ENCODE peak calls at places on chromosomes 11 and 22, in four cellular contexts. W is thoracic aorta, G is A172, S is hypothalamus. X is an unnamed sample.

GRCh38 chr11:57348636-57349323 is 10.6 kb downstream of the P2RX3 start:
- DNase-seq in W (no peak), G (no peak), S (no peak), X (no peak)

GRCh38 chr11:4127357-4127756 is 32.8 kb downstream of the RRM1 start:
- DNase-seq in W (no peak), G (no peak), S (no peak), X (no peak)

GRCh38 chr11:115501895-115502589 is 2.2 kb downstream of the CADM1 start:
- DNase-seq in W (no peak), G (no peak), S (no peak), X (no peak)

GRCh38 chr22:30234786-30235470 is 11.6 kb downstream of the LIF start:
- DNase-seq in W (no peak), G (peak; percentile 77), S (no peak), X (no peak)

GRCh38 chr11:115623021-115623451 is 118.8 kb upstream of the CADM1 start:
- DNase-seq in W (peak; percentile 59), G (peak; percentile 74), S (no peak), X (no peak)

GRCh38 chr11:19389787-19390303 is 149.1 kb upstream of the E2F8 start:
- DNase-seq in W (no peak), G (no peak), S (no peak), X (no peak)

GRCh38 chr11:82869657-82870056 is 30.6 kb downstream of the PRCP start:
- DNase-seq in W (no peak), G (no peak), S (no peak), X (no peak)

GRCh38 chr11:35791088-35791958 is 128.7 kb downstream of the TRIM44 start:
- DNase-seq in W (no peak), G (no peak), S (no peak), X (no peak)